ENCODE peak calls at places on chromosomes 6 and 20, in eight cellular contexts. X is fibroblast of pulmonary artery, U is iris pigment epithelial cell, N is astrocyte of the hippocampus, C is midbrain, J is GM23338, E is uterus, B is activated T-cell treated with anti-CD3 and anti-CD28 coated beads for 24 hours. H is an unnamed sample.

GRCh38 chr6:108541843-108542795 is 18.6 kb upstream of the FOXO3 start:
- DNase-seq in J (peak; percentile 89), U (peak; percentile 83), E (peak; percentile 77), C (peak; percentile 83), X (peak; percentile 90), B (peak; percentile 57), N (peak; percentile 87), H (peak; percentile 85)

GRCh38 chr20:51021067-51022025 is 1.6 kb downstream of the KCNG1 start:
- DNase-seq in N (peak; percentile 34), X (peak; percentile 38), B (no peak), E (no peak), C (no peak), J (peak; percentile 53), U (peak; percentile 72), H (no peak)

GRCh38 chr6:26363882-26364825 is 844 bp upstream of the BTN3A2 start:
- DNase-seq in U (no peak), N (peak; percentile 8), E (peak; percentile 28), C (peak; percentile 50), J (no peak), B (no peak), X (no peak), H (peak; percentile 32)

GRCh38 chr6:32188381-32189081 is 1.5 kb downstream of the PBX2 start:
- DNase-seq in J (no peak), B (no peak), U (peak; percentile 49), C (no peak), X (peak; percentile 26), E (peak; percentile 73), N (peak; percentile 28), H (peak; percentile 58)

GRCh38 chr20:62350098-62350628 is 16.9 kb downstream of the LAMA5 start:
- DNase-seq in N (peak; percentile 55), E (no peak), J (no peak), B (no peak), C (no peak), U (no peak), X (no peak), H (peak; percentile 10)

GRCh38 chr20:32031007-32031958 is 20.8 kb upstream of the HCK start:
- DNase-seq in C (peak; percentile 53), U (peak; percentile 59), E (peak; percentile 65), N (peak; percentile 88), X (peak; percentile 86), J (peak; percentile 100), B (peak; percentile 45), H (peak; percentile 80)

GRCh38 chr6:73491371-73491770 is 29.5 kb downstream of the EEF1A1 start:
- DNase-seq in C (no peak), E (no peak), X (peak; percentile 10), U (peak; percentile 62), B (no peak), N (no peak), J (no peak), H (no peak)

GRCh38 chr6:111480988-111481830 is 1.8 kb downstream of the REV3L start:
- DNase-seq in E (no peak), U (no peak), J (no peak), B (no peak), N (peak; percentile 31), X (no peak), C (no peak), H (peak; percentile 28)

GRCh38 chr6:12367412-12367811 is 77.3 kb downstream of the EDN1 start:
- DNase-seq in B (no peak), N (no peak), U (no peak), C (no peak), E (no peak), J (no peak), X (no peak), H (no peak)

GRCh38 chr20:3557237-3557636 is 86.4 kb downstream of the ATRN start:
- DNase-seq in B (no peak), J (no peak), C (peak; percentile 11), N (no peak), X (no peak), E (no peak), U (no peak), H (no peak)